ENCODE peak calls at places on chromosome 6, in four cellular contexts. G, F, X and U are unnamed samples.

GRCh38 chr6:95127266-95127665 is 450.1 kb upstream of the MANEA start:
- DNase-seq in F (no peak), G (no peak), X (no peak), U (no peak)

GRCh38 chr6:32113386-32114352 is 4.5 kb upstream of the TNXB start:
- DNase-seq in G (peak), X (peak), F (peak), U (peak)

GRCh38 chr6:46128476-46128875 is 1.3 kb upstream of the ENPP4 start:
- DNase-seq in X (no peak), G (no peak), F (no peak), U (no peak)

GRCh38 chr6:159578629-159579028 is 114.4 kb downstream of the SOD2 start:
- DNase-seq in G (no peak), F (no peak), X (no peak), U (peak)

GRCh38 chr6:150336299-150336698 is 32.5 kb upstream of the IYD start:
- DNase-seq in F (no peak), X (no peak), G (no peak), U (peak)

GRCh38 chr6:35500782-35501181 is 3.9 kb upstream of the TEAD3 start:
- DNase-seq in G (peak), X (no peak), F (no peak), U (peak)

GRCh38 chr6:70257874-70258273 is 45.0 kb downstream of the COL9A1 start:
- DNase-seq in G (no peak), X (no peak), F (no peak), U (no peak)

GRCh38 chr6:16748028-16748319 is 13.3 kb downstream of the ATXN1 start:
- DNase-seq in X (no peak), F (no peak), G (no peak), U (no peak)

GRCh38 chr6:153275997-153276396 is 144.9 kb upstream of the RGS17 start:
- DNase-seq in G (no peak), X (no peak), F (no peak), U (no peak)

GRCh38 chr6:122471107-122472021 is at the start of gene SERINC1:
- DNase-seq in G (peak), X (peak), F (peak), U (peak)

GRCh38 chr6:140909620-140910019 is 1223.1 kb upstream of the GJE1 start:
- DNase-seq in F (no peak), X (no peak), G (peak), U (no peak)

GRCh38 chr6:140912686-140913085 is 1220.0 kb upstream of the GJE1 start:
- DNase-seq in F (no peak), G (no peak), X (no peak), U (no peak)

GRCh38 chr6:140915001-140915950 is 1217.4 kb upstream of the GJE1 start:
- DNase-seq in F (no peak), G (no peak), X (no peak), U (no peak)
- TF ChIP-seq CTCF in F (no peak), G (no peak), X (no peak), U (no peak)

GRCh38 chr6:79057746-79058145 is 20.3 kb downstream of the PHIP start:
- DNase-seq in F (no peak), X (no peak), G (no peak), U (no peak)
- H3K27ac ChIP-seq in F (no peak), X (no peak), G (no peak), U (no peak)

GRCh38 chr6:148578489-148578814 is 168.4 kb upstream of the UST start:
- DNase-seq in F (no peak), G (no peak), X (no peak), U (no peak)
- TF ChIP-seq CTCF in F (no peak), G (no peak), X (peak), U (peak)

DNA sequence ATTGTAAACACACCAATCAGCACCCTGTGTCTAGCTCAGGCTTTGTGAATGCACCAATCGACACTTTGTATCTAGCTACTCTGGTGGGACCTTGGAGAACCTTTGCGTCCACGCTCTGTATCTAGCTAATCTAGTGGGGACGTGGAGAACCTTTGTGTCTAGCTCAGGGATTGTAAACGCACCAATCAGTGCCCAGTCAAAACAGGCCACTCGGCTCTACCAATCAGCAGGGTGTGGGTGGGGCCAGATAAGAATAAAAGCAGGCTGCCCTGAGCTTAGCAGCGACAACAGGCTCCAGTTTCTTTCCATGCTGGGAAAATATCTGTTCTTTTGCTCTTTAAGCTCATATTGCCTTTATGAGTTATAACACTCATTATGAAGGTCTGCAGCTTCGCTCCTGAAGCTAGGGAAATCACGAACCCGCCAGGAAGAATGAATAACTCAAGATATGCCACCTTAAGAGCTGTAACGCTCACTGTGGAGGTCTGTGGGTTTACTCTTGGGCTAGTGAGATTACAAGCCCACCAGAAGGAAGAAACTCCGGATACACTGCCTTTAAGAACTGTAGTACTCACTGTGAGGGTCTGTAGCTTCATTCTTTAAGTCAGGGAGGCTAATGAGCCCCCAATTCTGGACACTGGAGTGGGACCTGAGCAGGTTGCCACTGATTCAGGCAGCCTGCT is 2.8 kb upstream of the SSR1 start:
- DNase-seq in G (no peak), X (no peak), F (no peak), U (no peak)
- H3K27ac ChIP-seq in G (no peak), X (no peak), F (no peak), U (no peak)

DNA sequence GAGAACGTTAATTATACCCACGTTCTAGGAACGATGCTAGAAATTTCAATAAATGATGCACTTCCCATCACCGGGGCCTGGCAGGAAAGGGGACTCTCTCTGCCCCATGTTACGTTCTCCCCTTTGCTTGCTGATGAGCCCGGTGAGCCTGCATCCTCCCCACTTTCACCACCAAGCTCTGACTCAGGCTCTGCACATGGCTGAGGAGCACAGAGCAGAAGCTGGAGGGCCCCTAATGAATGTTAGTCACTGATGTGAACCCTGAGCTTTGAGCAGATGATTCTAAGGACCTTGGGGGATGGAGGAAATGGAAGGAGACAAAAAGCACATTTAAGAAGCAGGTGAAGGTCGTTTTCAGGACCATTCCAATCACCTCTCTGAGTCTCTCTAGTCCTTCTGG is 468.2 kb upstream of the ARID1B start:
- DNase-seq in G (no peak), X (no peak), F (no peak), U (no peak)
- TF ChIP-seq CTCF in G (no peak), X (no peak), F (no peak), U (no peak)